ENCODE peak calls at places on chromosomes 7 and 10, in seven cellular contexts. R, B, U, T, Z, J and L are unnamed samples. For H3K27me3 and H3K4me1, the result is how much of the 10 kb centered on the place peaks cover.

GRCh38 chr10:69769395-69769989 is 32.2 kb upstream of the COL13A1 start:
- DNase-seq in R (peak), B (peak), U (peak), T (peak), Z (no peak), J (no peak), L (no peak)

GRCh38 chr7:96870934-96871333 is 134.4 kb upstream of the DLX6 start:
- DNase-seq in R (no peak), B (no peak), U (no peak), T (no peak), Z (no peak), J (no peak), L (no peak)

GRCh38 chr7:66344166-66344565 is 139.0 kb downstream of the TPST1 start:
- DNase-seq in R (no peak), B (no peak), U (no peak), T (peak), Z (no peak), J (no peak), L (no peak)

GRCh38 chr7:26439502-26440252 is 148.0 kb downstream of the SNX10 start:
- DNase-seq in R (peak), B (no peak), U (no peak), T (no peak), Z (no peak), J (no peak), L (no peak)

GRCh38 chr10:37711617-37712488 is 145.6 kb downstream of the ZNF248 start:
- DNase-seq in R (no peak), B (no peak), U (no peak), T (no peak), Z (no peak), J (no peak), L (no peak)

GRCh38 chr7:46764100-46764941 is 817.6 kb downstream of the TNS3 start:
- DNase-seq in R (no peak), B (no peak), U (peak), T (peak), Z (peak), J (peak), L (no peak)

GRCh38 chr10:123635745-123636144 is 30.4 kb upstream of the GPR26 start:
- DNase-seq in R (no peak), B (no peak), U (no peak), T (peak), Z (no peak), J (no peak), L (no peak)

GRCh38 chr7:89060234-89060633 is 264.7 kb upstream of the TEX47 start:
- DNase-seq in R (no peak), B (no peak), U (no peak), T (no peak), Z (no peak), J (no peak), L (no peak)

GRCh38 chr7:43211693-43212092 is 99.2 kb downstream of the HECW1 start:
- DNase-seq in R (no peak), B (no peak), U (no peak), T (no peak), Z (no peak), J (no peak), L (no peak)

GRCh38 chr7:68107256-68107655 is 1110.6 kb downstream of the TYW1 start:
- DNase-seq in R (no peak), B (no peak), U (no peak), T (no peak), Z (no peak), J (no peak), L (no peak)

GRCh38 chr10:71719042-71719441 is 536 bp downstream of the C10orf105 start:
- DNase-seq in R (no peak), B (no peak), U (no peak), T (peak), Z (no peak), J (peak), L (no peak)

GRCh38 chr10:22992621-22993020 is 64.8 kb downstream of the ARMC3 start:
- DNase-seq in R (no peak), B (no peak), U (no peak), T (no peak), Z (no peak), J (no peak), L (no peak)

GRCh38 chr7:128912281-128912680 is 1.8 kb upstream of the KCP start:
- DNase-seq in R (no peak), B (peak), U (no peak), T (no peak), Z (no peak), J (no peak), L (no peak)

GRCh38 chr7:66187894-66188293 is 17.2 kb upstream of the TPST1 start:
- DNase-seq in R (no peak), B (peak), U (no peak), T (peak), Z (no peak), J (peak), L (no peak)

GRCh38 chr10:86666538-86666937 is 1.8 kb upstream of the LDB3 start:
- DNase-seq in R (no peak), B (no peak), U (no peak), T (no peak), Z (no peak), J (no peak), L (no peak)

GRCh38 chr10:1212571-1213141 is 156.5 kb downstream of the WDR37 start:
- DNase-seq in R (no peak), B (no peak), U (no peak), T (no peak), Z (no peak), J (no peak), L (no peak)

GRCh38 chr7:31114593-31115343 is 62.7 kb downstream of the ADCYAP1R1 start:
- DNase-seq in R (peak), B (no peak), U (no peak), T (peak), Z (no peak), J (no peak), L (no peak)

GRCh38 chr10:124011464-124011863 is 81.9 kb downstream of the CHST15 start:
- DNase-seq in R (no peak), B (peak), U (no peak), T (no peak), Z (no peak), J (no peak), L (no peak)

GRCh38 chr10:114352653-114353298 is 51.5 kb downstream of the AFAP1L2 start:
- DNase-seq in R (no peak), B (no peak), U (no peak), T (no peak), Z (no peak), J (no peak), L (no peak)

GRCh38 chr10:21158301-21158700 is 261.2 kb upstream of the NEBL start:
- DNase-seq in R (no peak), B (no peak), U (no peak), T (no peak), Z (no peak), J (no peak), L (no peak)

GRCh38 chr10:88437411-88437810 is 145.7 kb downstream of the RNLS start:
- DNase-seq in R (no peak), B (no peak), U (no peak), T (no peak), Z (no peak), J (no peak), L (no peak)

GRCh38 chr10:105797234-105797890 is 1156.3 kb downstream of the SORCS3 start:
- DNase-seq in R (peak), B (no peak), U (no peak), T (peak), Z (no peak), J (no peak), L (peak)

GRCh38 chr10:51747211-51747610 is 47.8 kb upstream of the CSTF2T start:
- DNase-seq in R (peak), B (no peak), U (no peak), T (no peak), Z (no peak), J (no peak), L (no peak)

GRCh38 chr7:79282882-79283602 is 170.4 kb downstream of the MAGI2 start:
- DNase-seq in R (no peak), B (no peak), U (no peak), T (peak), Z (no peak), J (no peak), L (no peak)

GRCh38 chr7:35605760-35606159 is 89.2 kb downstream of the HERPUD2 start:
- DNase-seq in R (no peak), B (no peak), U (no peak), T (peak), Z (no peak), J (peak), L (no peak)

GRCh38 chr10:79163663-79163970 is 94.9 kb downstream of the ZMIZ1 start:
- DNase-seq in R (no peak), B (no peak), U (no peak), T (no peak), Z (no peak), J (no peak), L (no peak)

GRCh38 chr7:127189074-127189473 is 63.7 kb downstream of the GRM8 start:
- DNase-seq in R (no peak), B (no peak), U (no peak), T (no peak), Z (no peak), J (no peak), L (no peak)

GRCh38 chr7:71286336-71286735 is 154.4 kb downstream of the GALNT17 start:
- DNase-seq in R (peak), B (no peak), U (no peak), T (no peak), Z (no peak), J (no peak), L (no peak)

GRCh38 chr7:80014507-80014906 is 120.1 kb upstream of the GNAI1 start:
- DNase-seq in R (peak), B (no peak), U (no peak), T (peak), Z (no peak), J (no peak), L (no peak)

GRCh38 chr7:102927303-102927933 is 14.6 kb downstream of the LRRC17 start:
- DNase-seq in R (no peak), B (no peak), U (no peak), T (no peak), Z (no peak), J (no peak), L (no peak)

GRCh38 chr7:51789494-51789893 is 472.9 kb upstream of the COBL start:
- DNase-seq in R (peak), B (no peak), U (no peak), T (no peak), Z (no peak), J (no peak), L (no peak)

GRCh38 chr10:56911906-56912480 is 550.9 kb upstream of the ZWINT start:
- DNase-seq in R (no peak), B (no peak), U (no peak), T (no peak), Z (no peak), J (no peak), L (no peak)

GRCh38 chr7:36790280-36790679 is 66.0 kb upstream of the AOAH start:
- DNase-seq in R (no peak), B (no peak), U (no peak), T (no peak), Z (no peak), J (no peak), L (no peak)

DNA sequence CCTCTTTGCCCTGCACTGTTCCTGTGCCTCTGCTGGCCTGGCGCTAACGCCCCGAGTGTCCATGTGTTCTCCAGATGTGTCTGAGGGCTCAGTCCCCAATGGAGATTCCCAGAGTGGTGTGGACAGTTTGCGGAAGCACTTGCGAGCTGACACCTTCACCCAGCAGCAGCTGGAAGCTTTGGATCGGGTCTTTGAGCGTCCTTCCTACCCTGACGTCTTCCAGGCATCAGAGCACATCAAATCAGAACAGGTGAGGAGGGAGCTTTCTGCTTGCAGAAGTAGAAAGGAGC is 60.9 kb downstream of the PAX2 start:
- DNase-seq in R (no peak), B (no peak), U (no peak), T (no peak), Z (no peak), J (no peak), L (no peak)
- H3K27me3 ChIP-seq in R (half or more), B (under half), U (under half), T (half or more), Z (under half), J (under half), L (under half)

GRCh38 chr7:99733448-99733847 is 1.5 kb downstream of the CYP3A7 start:
- DNase-seq in R (peak), B (no peak), U (no peak), T (peak), Z (no peak), J (no peak), L (peak)
- H3K27ac ChIP-seq in R (no peak), B (no peak), U (no peak), T (no peak), Z (no peak), J (no peak), L (no peak)

DNA sequence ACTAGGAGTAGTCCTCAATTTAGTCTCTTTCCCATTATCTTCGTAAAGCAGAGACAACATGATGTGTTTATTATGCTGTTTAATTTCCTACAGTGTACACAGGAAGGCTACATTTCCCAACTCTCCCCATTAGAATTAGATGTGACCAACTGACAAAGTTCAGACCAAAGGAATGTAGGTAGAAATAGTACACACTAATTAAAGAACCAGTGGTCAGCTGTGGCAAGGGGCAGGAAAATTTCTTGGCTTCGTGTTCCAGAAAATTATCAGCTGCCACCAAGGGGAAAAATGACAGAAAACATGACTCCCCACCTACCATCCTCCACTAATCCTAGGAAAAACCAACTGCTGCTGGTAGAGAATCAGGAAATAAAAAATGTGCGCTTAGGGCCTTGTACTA is 125.6 kb downstream of the PPP1R3A start:
- DNase-seq in R (no peak), B (no peak), U (no peak), T (no peak), Z (no peak), J (no peak), L (no peak)
- H3K4me1 ChIP-seq in R (under half), B (under half), U (under half), T (under half), Z (under half), J (under half), L (under half)

GRCh38 chr10:133224861-133225366 is 5.1 kb upstream of the UTF1 start:
- DNase-seq in R (no peak), B (no peak), U (no peak), T (no peak), Z (no peak), J (no peak), L (no peak)
- H3K27me3 ChIP-seq in R (under half), B (under half), U (under half), T (under half), Z (under half), J (under half), L (under half)

DNA sequence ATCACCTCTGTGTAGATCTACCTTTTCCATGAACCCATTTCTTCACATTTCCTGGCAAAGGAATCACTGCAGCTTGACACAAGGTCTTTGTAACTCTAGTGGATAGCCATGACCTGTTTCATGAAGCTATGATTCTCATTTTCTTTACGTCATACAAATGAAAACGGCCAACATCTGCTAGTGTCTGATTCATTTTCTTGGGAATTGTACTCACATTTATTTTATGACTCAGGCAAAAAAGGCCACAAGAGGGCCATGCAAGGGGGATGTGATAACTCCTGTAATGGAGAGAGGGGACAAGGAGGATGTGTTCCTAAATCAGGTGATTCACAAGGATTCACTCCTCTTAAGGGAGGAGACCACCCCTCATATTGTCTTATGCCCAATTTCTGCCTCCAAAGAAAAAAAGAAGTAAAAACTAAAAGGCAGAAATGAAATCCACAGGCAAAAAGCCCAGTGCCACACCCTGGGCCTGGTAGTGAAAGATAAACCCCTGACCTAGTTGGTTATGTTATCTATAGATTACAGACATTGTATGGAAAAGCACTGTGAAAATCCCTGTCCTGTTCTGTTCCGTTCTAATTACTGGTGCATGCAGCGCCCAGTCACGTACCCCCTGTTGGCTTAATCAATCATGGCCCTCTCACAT is 249.9 kb downstream of the IPMK start:
- DNase-seq in R (no peak), B (no peak), U (no peak), T (peak), Z (no peak), J (no peak), L (no peak)
- H3K27ac ChIP-seq in R (no peak), B (no peak), U (no peak), T (peak), Z (no peak), J (no peak), L (no peak)

DNA sequence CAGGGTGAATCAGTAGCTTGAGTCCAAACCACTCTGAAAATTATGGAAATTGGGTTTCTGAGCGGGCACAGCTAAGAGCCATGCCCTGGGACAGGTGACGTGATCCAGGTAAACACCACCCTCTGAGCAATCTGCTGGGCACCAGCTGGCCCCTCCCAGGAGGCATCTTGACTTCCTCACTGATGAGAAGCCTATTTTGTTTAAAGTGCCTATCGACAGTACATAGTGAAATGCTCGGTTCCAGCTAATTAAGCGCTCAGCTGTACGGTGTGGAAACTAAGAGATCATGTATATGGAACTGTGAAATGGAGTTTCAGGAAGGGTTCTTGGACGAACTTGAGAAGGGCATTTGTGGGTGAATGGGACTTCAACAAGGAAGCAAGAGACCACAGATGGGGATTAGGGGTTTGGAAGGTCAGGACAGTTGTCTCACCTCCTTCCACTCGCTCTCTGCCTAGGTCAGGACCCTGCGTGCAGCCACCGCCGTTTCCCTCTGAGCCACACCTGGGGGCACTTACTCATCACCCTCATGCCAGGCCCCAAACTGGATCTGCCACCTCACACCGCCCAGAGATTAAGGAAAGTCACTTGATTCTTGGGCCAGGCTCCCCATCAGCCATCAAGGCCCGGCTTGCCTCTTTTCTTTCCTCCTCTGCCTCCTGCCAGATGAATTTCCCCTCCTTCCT is 3.2 kb downstream of the ITPRIP start:
- DNase-seq in R (no peak), B (no peak), U (no peak), T (no peak), Z (no peak), J (no peak), L (no peak)
- H3K4me1 ChIP-seq in R (under half), B (under half), U (half or more), T (half or more), Z (half or more), J (under half), L (under half)

DNA sequence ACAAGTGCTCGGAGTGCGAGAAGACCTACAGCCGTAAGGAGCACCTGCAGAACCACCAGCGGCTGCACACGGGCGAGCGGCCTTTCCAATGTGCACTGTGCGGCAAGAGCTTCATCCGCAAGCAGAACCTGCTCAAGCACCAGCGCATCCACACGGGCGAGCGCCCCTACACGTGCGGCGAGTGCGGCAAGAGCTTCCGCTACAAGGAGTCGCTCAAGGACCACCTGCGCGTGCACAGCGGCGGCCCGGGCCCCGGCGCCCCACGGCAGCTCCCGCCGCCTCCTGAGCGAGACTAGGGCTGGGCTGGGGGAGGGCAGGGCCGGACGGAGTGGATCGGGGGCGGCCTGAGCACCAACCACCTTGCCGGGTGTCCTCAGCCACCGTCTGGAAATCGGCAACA is 15.1 kb upstream of the ZNF212 start:
- DNase-seq in R (no peak), B (peak), U (no peak), T (no peak), Z (no peak), J (no peak), L (no peak)
- H3K27me3 ChIP-seq in R (under half), B (under half), U (under half), T (under half), Z (under half), J (under half), L (under half)

GRCh38 chr7:147173883-147174282 is 1057.3 kb downstream of the CNTNAP2 start:
- DNase-seq in R (no peak), B (no peak), U (no peak), T (no peak), Z (no peak), J (no peak), L (no peak)

GRCh38 chr7:147170341-147171012 is 1053.9 kb downstream of the CNTNAP2 start:
- DNase-seq in R (no peak), B (no peak), U (no peak), T (no peak), Z (no peak), J (no peak), L (no peak)

GRCh38 chr7:147171013-147171391 is 1054.4 kb downstream of the CNTNAP2 start:
- DNase-seq in R (peak), B (no peak), U (no peak), T (no peak), Z (no peak), J (no peak), L (no peak)
- H3K27ac ChIP-seq in R (no peak), B (no peak), U (no peak), T (no peak), Z (no peak), J (no peak), L (no peak)